ENCODE peak calls at places on chromosome X, in four cellular contexts. One of them, this sample, is unnamed.

GRCh38 chrX:136295380-136295779 is 5.4 kb upstream of the ADGRG4 start:
- DNase-seq in testis: peak; percentile 19
- DNase-seq in heart left ventricle: no peak
- DNase-seq in GM12892: no peak
- DNase-seq in this sample: no peak

GRCh38 chrX:72395252-72395651 is 89.5 kb upstream of the CITED1 start:
- DNase-seq in testis: no peak
- DNase-seq in heart left ventricle: no peak
- DNase-seq in GM12892: no peak
- DNase-seq in this sample: no peak

GRCh38 chrX:633655-634305 is 3.2 kb downstream of the SHOX start:
- DNase-seq in testis: no peak
- DNase-seq in heart left ventricle: no peak
- DNase-seq in GM12892: no peak
- DNase-seq in this sample: no peak

GRCh38 chrX:129653985-129654651 is 638 bp downstream of the APLN start:
- DNase-seq in testis: peak; percentile 25
- DNase-seq in heart left ventricle: peak; percentile 51
- DNase-seq in GM12892: no peak
- DNase-seq in this sample: peak; percentile 40

GRCh38 chrX:131792789-131793462 is 230.2 kb upstream of the STK26 start:
- DNase-seq in testis: no peak
- DNase-seq in heart left ventricle: peak; percentile 90
- DNase-seq in GM12892: no peak
- DNase-seq in this sample: peak; percentile 6

GRCh38 chrX:37942170-37942569 is 64.2 kb upstream of the SYTL5 start:
- DNase-seq in testis: no peak
- DNase-seq in heart left ventricle: no peak
- DNase-seq in GM12892: no peak
- DNase-seq in this sample: no peak

GRCh38 chrX:39877919-39878318 is 219.8 kb downstream of the BCOR start:
- DNase-seq in testis: peak; percentile 44
- DNase-seq in heart left ventricle: no peak
- DNase-seq in GM12892: no peak
- DNase-seq in this sample: no peak

GRCh38 chrX:121103381-121103780 is 56.0 kb downstream of the GLUD2 start:
- DNase-seq in testis: no peak
- DNase-seq in heart left ventricle: no peak
- DNase-seq in GM12892: no peak
- DNase-seq in this sample: no peak

GRCh38 chrX:16843208-16843909 is 26.8 kb downstream of the RBBP7 start:
- DNase-seq in testis: no peak
- DNase-seq in heart left ventricle: no peak
- DNase-seq in GM12892: no peak
- DNase-seq in this sample: no peak

GRCh38 chrX:137441711-137442110 is 124.2 kb upstream of the ZIC3 start:
- DNase-seq in testis: no peak
- DNase-seq in heart left ventricle: no peak
- DNase-seq in GM12892: no peak
- DNase-seq in this sample: no peak

GRCh38 chrX:154300815-154301214 is 5.2 kb downstream of the TKTL1 start:
- DNase-seq in testis: no peak
- DNase-seq in heart left ventricle: peak; percentile 19
- DNase-seq in GM12892: no peak
- DNase-seq in this sample: no peak

GRCh38 chrX:44312421-44312820 is 31.1 kb downstream of the EFHC2 start:
- DNase-seq in testis: no peak
- DNase-seq in heart left ventricle: no peak
- DNase-seq in GM12892: no peak
- DNase-seq in this sample: no peak

GRCh38 chrX:44904542-44905115 is 31.6 kb downstream of the KDM6A start:
- DNase-seq in testis: no peak
- DNase-seq in heart left ventricle: no peak
- DNase-seq in GM12892: no peak
- DNase-seq in this sample: no peak

GRCh38 chrX:10529344-10529743 is 91.0 kb downstream of the MID1 start:
- DNase-seq in testis: no peak
- DNase-seq in heart left ventricle: no peak
- DNase-seq in GM12892: no peak
- DNase-seq in this sample: no peak

GRCh38 chrX:13167444-13168207 is 123.2 kb upstream of the FAM9C start:
- DNase-seq in testis: no peak
- DNase-seq in heart left ventricle: no peak
- DNase-seq in GM12892: no peak
- DNase-seq in this sample: no peak

GRCh38 chrX:108399427-108400165 is 38.6 kb downstream of the COL4A6 start:
- DNase-seq in testis: no peak
- DNase-seq in heart left ventricle: no peak
- DNase-seq in GM12892: no peak
- DNase-seq in this sample: no peak

GRCh38 chrX:45400380-45400779 is 199.7 kb upstream of the DIPK2B start:
- DNase-seq in testis: no peak
- DNase-seq in heart left ventricle: no peak
- DNase-seq in GM12892: no peak
- DNase-seq in this sample: no peak

GRCh38 chrX:121308276-121308805 is 260.9 kb downstream of the GLUD2 start:
- DNase-seq in testis: peak; percentile 37
- DNase-seq in heart left ventricle: no peak
- DNase-seq in GM12892: no peak
- DNase-seq in this sample: peak; percentile 23

GRCh38 chrX:69226459-69227158 is 61.4 kb upstream of the PJA1 start:
- DNase-seq in testis: no peak
- DNase-seq in heart left ventricle: no peak
- DNase-seq in GM12892: no peak
- DNase-seq in this sample: no peak

GRCh38 chrX:43467608-43468234 is 188.4 kb upstream of the MAOA start:
- DNase-seq in testis: no peak
- DNase-seq in heart left ventricle: no peak
- DNase-seq in GM12892: no peak
- DNase-seq in this sample: no peak

GRCh38 chrX:68852046-68852445 is 23.2 kb downstream of the EFNB1 start:
- DNase-seq in testis: no peak
- DNase-seq in heart left ventricle: no peak
- DNase-seq in GM12892: no peak
- DNase-seq in this sample: no peak

GRCh38 chrX:97030947-97031346 is 147.2 kb downstream of the RPA4 start:
- DNase-seq in testis: no peak
- DNase-seq in heart left ventricle: no peak
- DNase-seq in GM12892: no peak
- DNase-seq in this sample: no peak

GRCh38 chrX:9938516-9938915 is 28.6 kb upstream of the CLDN34 start:
- DNase-seq in testis: no peak
- DNase-seq in heart left ventricle: no peak
- DNase-seq in GM12892: no peak
- DNase-seq in this sample: no peak

GRCh38 chrX:39309018-39309620 is 507.9 kb downstream of the MID1IP1 start:
- DNase-seq in testis: no peak
- DNase-seq in heart left ventricle: no peak
- DNase-seq in GM12892: no peak
- DNase-seq in this sample: no peak

GRCh38 chrX:103063191-103063845 is 653 bp downstream of the BEX1 start:
- DNase-seq in testis: peak; percentile 58
- DNase-seq in heart left ventricle: no peak
- DNase-seq in GM12892: no peak
- DNase-seq in this sample: peak; percentile 7

GRCh38 chrX:129983575-129984131 is 1.2 kb downstream of the BCORL1 start:
- DNase-seq in testis: peak; percentile 14
- DNase-seq in heart left ventricle: peak; percentile 37
- DNase-seq in GM12892: no peak
- DNase-seq in this sample: peak; percentile 41

GRCh38 chrX:11450354-11450753 is 157.1 kb downstream of the AMELX start:
- DNase-seq in testis: no peak
- DNase-seq in heart left ventricle: no peak
- DNase-seq in GM12892: no peak
- DNase-seq in this sample: no peak

GRCh38 chrX:71367396-71367795 is 1.2 kb downstream of the TAF1 start:
- DNase-seq in testis: no peak
- DNase-seq in heart left ventricle: no peak
- DNase-seq in GM12892: no peak
- DNase-seq in this sample: no peak

GRCh38 chrX:21766101-21766500 is 8.2 kb upstream of the SMPX start:
- DNase-seq in testis: no peak
- DNase-seq in heart left ventricle: no peak
- DNase-seq in GM12892: no peak
- DNase-seq in this sample: no peak

GRCh38 chrX:2596856-2597255 is 94.2 kb upstream of the CD99 start:
- DNase-seq in testis: no peak
- DNase-seq in heart left ventricle: no peak
- DNase-seq in GM12892: no peak
- DNase-seq in this sample: no peak
- TF ChIP-seq POLR2A in testis: no peak
- TF ChIP-seq POLR2A in heart left ventricle: no peak
- TF ChIP-seq POLR2A in GM12892: no peak
- TF ChIP-seq POLR2A in this sample: no peak

GRCh38 chrX:18425199-18426003 is at the start of gene CDKL5:
- DNase-seq in testis: peak; percentile 98
- DNase-seq in heart left ventricle: peak; percentile 98
- DNase-seq in GM12892: peak; percentile 53
- DNase-seq in this sample: peak; percentile 30
- TF ChIP-seq POLR2A in testis: peak; percentile 55
- TF ChIP-seq POLR2A in heart left ventricle: peak; percentile 64
- TF ChIP-seq POLR2A in GM12892: peak; percentile 52
- TF ChIP-seq POLR2A in this sample: peak; percentile 46

GRCh38 chrX:49000640-49001039 is 1.4 kb downstream of the GRIPAP1 start:
- DNase-seq in testis: peak; percentile 53
- DNase-seq in heart left ventricle: no peak
- DNase-seq in GM12892: no peak
- DNase-seq in this sample: no peak

GRCh38 chrX:49001521-49002090 is 458 bp downstream of the GRIPAP1 start:
- DNase-seq in testis: peak; percentile 65
- DNase-seq in heart left ventricle: no peak
- DNase-seq in GM12892: no peak
- DNase-seq in this sample: peak; percentile 15

GRCh38 chrX:49003696-49004095 is 1.6 kb upstream of the GRIPAP1 start:
- DNase-seq in testis: no peak
- DNase-seq in heart left ventricle: no peak
- DNase-seq in GM12892: no peak
- DNase-seq in this sample: no peak

GRCh38 chrX:48999030-48999429 is 3.0 kb downstream of the GRIPAP1 start:
- DNase-seq in testis: no peak
- DNase-seq in heart left ventricle: no peak
- DNase-seq in GM12892: no peak
- DNase-seq in this sample: no peak

GRCh38 chrX:49002091-49002935 is at the start of gene GRIPAP1:
- DNase-seq in testis: peak; percentile 78
- DNase-seq in heart left ventricle: peak; percentile 76
- DNase-seq in GM12892: peak; percentile 58
- DNase-seq in this sample: peak; percentile 23
- TF ChIP-seq POLR2A in testis: peak; percentile 57
- TF ChIP-seq POLR2A in heart left ventricle: no peak
- TF ChIP-seq POLR2A in GM12892: peak; percentile 85
- TF ChIP-seq POLR2A in this sample: peak; percentile 60

GRCh38 chrX:56763556-56764152 is 34.6 kb downstream of the NBDY start:
- DNase-seq in testis: no peak
- DNase-seq in heart left ventricle: peak; percentile 82
- DNase-seq in GM12892: no peak
- DNase-seq in this sample: no peak

GRCh38 chrX:56764153-56764974 is 35.3 kb downstream of the NBDY start:
- DNase-seq in testis: peak; percentile 45
- DNase-seq in heart left ventricle: peak; percentile 80
- DNase-seq in GM12892: no peak
- DNase-seq in this sample: peak; percentile 14

GRCh38 chrX:56766554-56767412 is 37.7 kb downstream of the NBDY start:
- DNase-seq in testis: no peak
- DNase-seq in heart left ventricle: no peak
- DNase-seq in GM12892: no peak
- DNase-seq in this sample: no peak

GRCh38 chrX:56765816-56766553 is 36.9 kb downstream of the NBDY start:
- DNase-seq in testis: no peak
- DNase-seq in heart left ventricle: no peak
- DNase-seq in GM12892: no peak
- DNase-seq in this sample: no peak

DNA sequence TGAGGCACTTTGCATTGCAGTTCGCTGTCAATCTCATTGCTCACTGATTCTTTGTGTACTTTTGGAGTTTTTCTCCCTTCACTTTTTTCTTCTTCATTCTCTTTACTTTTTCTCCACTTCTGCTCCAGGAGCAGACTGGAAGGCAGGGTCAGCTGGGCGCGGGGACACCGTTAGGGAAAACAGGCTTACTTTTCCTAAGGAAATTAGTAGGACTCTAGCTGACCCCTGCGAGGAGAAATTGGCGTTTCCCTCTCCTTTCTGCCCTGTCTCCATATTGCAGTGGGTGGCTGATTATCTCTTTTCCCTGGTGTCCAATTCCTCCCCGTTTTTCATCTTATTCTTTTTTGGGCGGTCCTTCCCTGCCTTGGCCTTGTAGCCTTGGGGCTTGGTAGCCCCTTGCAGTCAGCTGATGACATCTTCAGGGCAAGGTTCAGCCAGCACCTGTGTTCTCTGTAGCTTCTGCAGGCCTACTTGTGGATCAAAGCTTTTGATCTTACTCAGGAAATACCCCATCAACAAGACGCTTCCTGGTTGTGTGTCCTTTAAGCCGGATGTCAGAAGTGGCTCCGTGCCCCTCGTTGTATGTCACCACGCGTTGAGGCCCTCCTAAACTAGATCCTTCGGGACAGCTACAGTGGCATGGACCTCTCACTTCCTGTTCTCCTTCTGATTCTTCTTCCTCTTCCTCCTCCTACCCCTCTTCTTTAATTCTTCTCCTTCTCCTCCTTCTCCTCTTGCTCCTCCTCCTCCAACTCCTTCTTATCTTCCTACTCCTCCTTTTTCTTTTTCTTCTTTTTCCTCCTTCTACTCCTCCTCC is 36.1 kb downstream of the NBDY start:
- DNase-seq in testis: no peak
- DNase-seq in heart left ventricle: no peak
- DNase-seq in GM12892: no peak
- DNase-seq in this sample: no peak
- TF ChIP-seq POLR2A in testis: no peak
- TF ChIP-seq POLR2A in heart left ventricle: no peak
- TF ChIP-seq POLR2A in GM12892: no peak
- TF ChIP-seq POLR2A in this sample: no peak

DNA sequence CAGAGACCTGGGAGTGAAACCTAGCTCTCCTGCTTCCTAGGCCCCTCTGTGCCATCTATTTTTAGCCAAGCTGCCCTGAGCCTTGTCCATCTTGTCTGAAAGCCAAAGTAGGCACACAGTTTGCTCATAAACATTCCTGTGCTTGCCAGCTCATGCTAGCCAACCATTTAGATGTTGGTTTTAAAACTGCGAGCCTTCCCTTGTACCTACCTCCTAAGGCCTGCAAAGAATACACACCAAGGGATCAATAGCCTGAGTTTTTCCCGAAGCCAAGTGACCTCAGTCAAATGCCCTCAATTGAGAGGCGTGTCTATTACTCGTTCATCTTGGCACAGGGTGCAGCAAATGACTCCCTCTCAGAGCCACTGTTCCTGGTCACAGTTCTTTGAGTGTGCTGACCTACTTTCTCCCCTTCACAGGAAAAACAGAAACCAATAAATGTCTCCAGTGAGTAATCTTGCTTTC is 48.5 kb downstream of the ZCCHC12 start:
- DNase-seq in testis: peak; percentile 22
- DNase-seq in heart left ventricle: no peak
- DNase-seq in GM12892: no peak
- DNase-seq in this sample: peak; percentile 32
- TF ChIP-seq POLR2A in testis: no peak
- TF ChIP-seq POLR2A in heart left ventricle: no peak
- TF ChIP-seq POLR2A in GM12892: no peak
- TF ChIP-seq POLR2A in this sample: no peak

This sample was measured in H54.